ENCODE peak calls at places on chromosomes 6 and 20, in ten cellular contexts. M is substantia nigra; S is fibroblast of lung; D is G401; R is iris pigment epithelial cell; T is brain microvascular endothelial cell; V is H9; O is CD4-positive, CD25-positive, alpha-beta regulatory T cell; C is GM10248; L is NCI-H510A treated with DMSO at 0.1 percent for 48 hours. X is an unnamed sample.
A peak's percentile ranks its signal among the peaks of the same experiment; 100 is the strongest.

GRCh38 chr6:31791324-31792089 is 4.0 kb downstream of the VARS1 start:
- DNase-seq in D (peak; percentile 60), T (peak; percentile 45), R (peak; percentile 37), L (peak; percentile 64), M (no peak), C (peak; percentile 53), S (peak; percentile 22), V (peak; percentile 76), O (peak; percentile 36), X (no peak)

GRCh38 chr6:40376113-40376650 is 211.0 kb downstream of the LRFN2 start:
- DNase-seq in D (peak; percentile 96), S (no peak), O (no peak), C (no peak), L (no peak), T (no peak), M (no peak), R (no peak), V (no peak), X (no peak)

GRCh38 chr20:16459019-16459700 is 114.1 kb downstream of the KIF16B start:
- DNase-seq in C (no peak), L (no peak), S (peak; percentile 87), D (peak; percentile 61), M (no peak), R (peak; percentile 92), T (peak; percentile 69), V (no peak), O (no peak), X (no peak)

GRCh38 chr6:34305982-34306702 is 57.3 kb upstream of the SMIM29 start:
- DNase-seq in M (no peak), R (no peak), L (no peak), O (no peak), V (no peak), C (no peak), T (no peak), D (peak; percentile 90), S (peak; percentile 72), X (no peak)

GRCh38 chr6:147005499-147005898 is 198.7 kb upstream of the STXBP5 start:
- DNase-seq in L (no peak), O (no peak), M (no peak), C (no peak), S (no peak), D (no peak), R (no peak), V (peak; percentile 30), T (no peak), X (no peak)

GRCh38 chr6:111032493-111033140 is 50.8 kb downstream of the RPF2 start:
- DNase-seq in T (peak; percentile 40), O (no peak), D (no peak), V (no peak), M (no peak), S (peak; percentile 53), R (peak; percentile 13), C (no peak), L (no peak), X (no peak)

GRCh38 chr6:131093334-131093733 is 30.3 kb upstream of the EPB41L2 start:
- DNase-seq in D (no peak), L (no peak), S (no peak), M (no peak), V (no peak), C (no peak), T (no peak), O (no peak), R (no peak), X (no peak)

GRCh38 chr6:22008248-22008836 is 288.5 kb downstream of the PRL start:
- DNase-seq in O (no peak), R (peak; percentile 34), D (no peak), M (no peak), S (peak; percentile 73), C (no peak), L (no peak), T (peak; percentile 44), V (no peak), X (no peak)

GRCh38 chr6:79686698-79687309 is 55.7 kb downstream of the SH3BGRL2 start:
- DNase-seq in L (no peak), R (no peak), D (no peak), O (no peak), C (no peak), M (no peak), V (no peak), T (no peak), S (no peak), X (no peak)

GRCh38 chr6:126923807-126924206 is 194.7 kb upstream of the RSPO3 start:
- DNase-seq in T (no peak), V (no peak), L (no peak), O (no peak), C (no peak), M (no peak), D (peak; percentile 84), S (peak; percentile 6), R (no peak), X (no peak)

GRCh38 chr6:113820751-113821150 is 36.4 kb upstream of the MARCKS start:
- DNase-seq in M (no peak), D (no peak), R (no peak), L (no peak), T (no peak), S (peak; percentile 53), C (no peak), O (no peak), V (no peak), X (no peak)

GRCh38 chr6:168017629-168018028 is 20.2 kb downstream of the KIF25 start:
- DNase-seq in R (no peak), L (no peak), S (no peak), D (no peak), T (no peak), O (no peak), M (no peak), V (no peak), C (no peak), X (no peak)

GRCh38 chr20:39835040-39835842 is 853.8 kb downstream of the MAFB start:
- DNase-seq in S (no peak), L (no peak), C (no peak), V (no peak), R (no peak), T (no peak), D (peak; percentile 3), O (no peak), M (no peak), X (no peak)

GRCh38 chr6:116512709-116513108 is 1.3 kb downstream of the CALHM5 start:
- DNase-seq in D (no peak), C (no peak), S (no peak), M (no peak), V (no peak), T (no peak), R (no peak), L (no peak), O (no peak), X (no peak)

GRCh38 chr20:5650191-5650691 is 100.0 kb upstream of the SHLD1 start:
- DNase-seq in S (no peak), R (no peak), V (no peak), O (peak; percentile 51), D (no peak), C (peak; percentile 43), T (no peak), L (no peak), M (no peak), X (no peak)

GRCh38 chr6:28922004-28922840 is 1.6 kb downstream of the TRIM27 start:
- DNase-seq in V (no peak), T (peak; percentile 19), R (peak; percentile 65), L (no peak), M (no peak), D (no peak), O (peak; percentile 57), S (peak; percentile 52), C (no peak), X (no peak)

GRCh38 chr6:111013144-111013905 is 31.5 kb downstream of the RPF2 start:
- DNase-seq in S (no peak), T (no peak), R (peak; percentile 47), D (peak; percentile 24), O (no peak), M (no peak), V (no peak), C (no peak), L (no peak), X (no peak)

GRCh38 chr6:166325383-166326042 is 16.8 kb downstream of the SFT2D1 start:
- DNase-seq in S (no peak), D (no peak), T (no peak), L (no peak), C (peak; percentile 52), O (no peak), M (no peak), R (no peak), V (no peak), X (no peak)

GRCh38 chr6:56677559-56677958 is 34.9 kb upstream of the DST start:
- DNase-seq in C (no peak), O (no peak), T (no peak), M (no peak), L (no peak), R (peak; percentile 73), D (no peak), S (peak; percentile 60), V (no peak), X (no peak)

GRCh38 chr20:37377346-37378081 is 31.6 kb downstream of the SRC start:
- DNase-seq in T (no peak), O (no peak), S (no peak), C (no peak), D (no peak), M (no peak), V (no peak), L (no peak), R (no peak), X (no peak)

GRCh38 chr6:41167173-41167963 is 4.5 kb upstream of the TREM2 start:
- DNase-seq in V (peak; percentile 60), D (no peak), O (no peak), L (no peak), M (no peak), C (no peak), R (peak; percentile 30), S (peak; percentile 17), T (peak; percentile 24), X (no peak)

X was measured in iPS DF 19.7.